ENCODE peak calls at places on chromosomes 11 and 22, in six cellular contexts. One of them, this sample, is unnamed.

GRCh38 chr11:112172362-112172994 is 2.8 kb upstream of the BCO2 start:
- DNase-seq in GM12891: no peak
- DNase-seq in HepG2: no peak
- DNase-seq in K562: no peak
- DNase-seq in H1: no peak
- DNase-seq in GM12878: no peak
- DNase-seq in this sample: no peak

GRCh38 chr11:10937416-10937815 is 79.6 kb upstream of the ZBED5 start:
- DNase-seq in GM12891: no peak
- DNase-seq in HepG2: no peak
- DNase-seq in K562: no peak
- DNase-seq in H1: no peak
- DNase-seq in GM12878: no peak
- DNase-seq in this sample: no peak

GRCh38 chr11:111870887-111871692 is at the start of gene ALG9:
- DNase-seq in GM12891: peak
- DNase-seq in HepG2: peak
- DNase-seq in K562: peak
- DNase-seq in H1: peak
- DNase-seq in GM12878: peak
- DNase-seq in this sample: peak

GRCh38 chr11:60172011-60172410 is 10.9 kb downstream of the MS4A6A start:
- DNase-seq in GM12891: no peak
- DNase-seq in HepG2: no peak
- DNase-seq in K562: no peak
- DNase-seq in H1: no peak
- DNase-seq in GM12878: no peak
- DNase-seq in this sample: no peak

GRCh38 chr11:36622431-36623136 is 24.5 kb upstream of the RAG2 start:
- DNase-seq in GM12891: no peak
- DNase-seq in HepG2: peak
- DNase-seq in K562: peak
- DNase-seq in H1: no peak
- DNase-seq in GM12878: no peak
- DNase-seq in this sample: no peak

GRCh38 chr22:45312856-45313255 is 3.1 kb downstream of the FAM118A start:
- DNase-seq in GM12891: no peak
- DNase-seq in HepG2: no peak
- DNase-seq in K562: no peak
- DNase-seq in H1: no peak
- DNase-seq in GM12878: no peak
- DNase-seq in this sample: no peak

GRCh38 chr11:125502198-125502597 is 6.1 kb upstream of the FEZ1 start:
- DNase-seq in GM12891: no peak
- DNase-seq in HepG2: no peak
- DNase-seq in K562: no peak
- DNase-seq in H1: no peak
- DNase-seq in GM12878: no peak
- DNase-seq in this sample: no peak

GRCh38 chr11:78428273-78428651 is 10.6 kb upstream of the GAB2 start:
- DNase-seq in GM12891: no peak
- DNase-seq in HepG2: no peak
- DNase-seq in K562: no peak
- DNase-seq in H1: no peak
- DNase-seq in GM12878: no peak
- DNase-seq in this sample: no peak

GRCh38 chr11:88102595-88102929 is 72.7 kb downstream of the RAB38 start:
- DNase-seq in GM12891: no peak
- DNase-seq in HepG2: no peak
- DNase-seq in K562: no peak
- DNase-seq in H1: no peak
- DNase-seq in GM12878: no peak
- DNase-seq in this sample: no peak

GRCh38 chr11:17287058-17287457 is 10.5 kb downstream of the NUCB2 start:
- DNase-seq in GM12891: no peak
- DNase-seq in HepG2: no peak
- DNase-seq in K562: no peak
- DNase-seq in H1: no peak
- DNase-seq in GM12878: no peak
- DNase-seq in this sample: no peak

GRCh38 chr11:134261626-134262488 is 8.5 kb downstream of the ACAD8 start:
- DNase-seq in GM12891: no peak
- DNase-seq in HepG2: peak
- DNase-seq in K562: peak
- DNase-seq in H1: no peak
- DNase-seq in GM12878: no peak
- DNase-seq in this sample: no peak

GRCh38 chr11:79520086-79520485 is 79.3 kb upstream of the TENM4 start:
- DNase-seq in GM12891: no peak
- DNase-seq in HepG2: no peak
- DNase-seq in K562: no peak
- DNase-seq in H1: no peak
- DNase-seq in GM12878: no peak
- DNase-seq in this sample: no peak

GRCh38 chr11:74806267-74806666 is 57.6 kb downstream of the RNF169 start:
- DNase-seq in GM12891: no peak
- DNase-seq in HepG2: peak
- DNase-seq in K562: peak
- DNase-seq in H1: no peak
- DNase-seq in GM12878: no peak
- DNase-seq in this sample: no peak

GRCh38 chr22:23263651-23264555 is 83.6 kb downstream of the BCR start:
- DNase-seq in GM12891: no peak
- DNase-seq in HepG2: no peak
- DNase-seq in K562: peak
- DNase-seq in H1: no peak
- DNase-seq in GM12878: no peak
- DNase-seq in this sample: no peak

GRCh38 chr11:2570211-2570811 is 125.5 kb downstream of the KCNQ1 start:
- DNase-seq in GM12891: no peak
- DNase-seq in HepG2: no peak
- DNase-seq in K562: no peak
- DNase-seq in H1: no peak
- DNase-seq in GM12878: no peak
- DNase-seq in this sample: no peak

DNA sequence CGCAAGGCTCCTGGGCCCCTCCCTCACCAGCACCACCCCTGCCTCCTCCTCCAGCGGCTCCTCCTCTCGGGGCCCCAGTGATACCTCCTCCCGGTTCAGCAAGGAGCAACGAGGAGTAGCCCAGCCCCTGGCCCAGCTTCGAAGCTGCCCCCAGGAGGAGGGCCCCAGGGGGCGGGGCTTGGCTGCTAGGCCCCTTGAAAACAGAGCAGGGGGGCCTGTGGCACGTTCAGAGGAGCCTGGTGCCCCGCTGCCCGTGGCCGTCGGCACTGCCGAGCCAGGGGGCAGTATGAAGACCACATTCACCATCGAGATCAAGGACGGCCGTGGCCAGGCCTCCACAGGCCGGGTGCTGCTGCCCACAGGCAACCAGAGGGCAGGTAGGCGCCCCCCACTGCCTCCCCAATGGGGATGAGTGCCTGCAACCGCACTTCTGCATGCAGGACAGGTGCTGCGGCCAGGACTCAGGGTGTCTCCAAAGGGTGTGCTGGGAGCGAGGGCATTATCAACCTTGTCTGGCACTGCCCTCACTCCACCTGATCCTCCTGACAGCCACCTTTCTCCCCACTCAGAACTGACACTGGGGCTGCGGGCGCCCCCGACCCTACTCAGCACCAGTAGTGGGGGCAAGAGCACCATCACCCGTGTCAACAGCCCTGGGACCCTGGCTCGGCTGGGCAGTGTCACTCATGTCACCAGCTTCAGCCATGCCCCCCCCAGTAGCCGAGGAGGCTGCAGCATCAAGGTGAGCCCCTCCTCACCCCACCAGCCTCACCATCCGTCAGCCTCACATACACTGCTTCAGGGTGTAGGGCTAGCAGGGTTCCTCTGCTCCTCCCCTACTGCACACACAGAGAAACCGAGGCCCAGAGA is 10.2 kb downstream of the SMTN start:
- DNase-seq in GM12891: peak
- DNase-seq in HepG2: no peak
- DNase-seq in K562: no peak
- DNase-seq in H1: no peak
- DNase-seq in GM12878: no peak
- DNase-seq in this sample: peak
- TF ChIP-seq POLR2A in GM12891: no peak
- TF ChIP-seq POLR2A in HepG2: no peak
- TF ChIP-seq POLR2A in K562: no peak
- TF ChIP-seq POLR2A in H1: no peak
- TF ChIP-seq POLR2A in GM12878: no peak
- TF ChIP-seq POLR2A in this sample: no peak

DNA sequence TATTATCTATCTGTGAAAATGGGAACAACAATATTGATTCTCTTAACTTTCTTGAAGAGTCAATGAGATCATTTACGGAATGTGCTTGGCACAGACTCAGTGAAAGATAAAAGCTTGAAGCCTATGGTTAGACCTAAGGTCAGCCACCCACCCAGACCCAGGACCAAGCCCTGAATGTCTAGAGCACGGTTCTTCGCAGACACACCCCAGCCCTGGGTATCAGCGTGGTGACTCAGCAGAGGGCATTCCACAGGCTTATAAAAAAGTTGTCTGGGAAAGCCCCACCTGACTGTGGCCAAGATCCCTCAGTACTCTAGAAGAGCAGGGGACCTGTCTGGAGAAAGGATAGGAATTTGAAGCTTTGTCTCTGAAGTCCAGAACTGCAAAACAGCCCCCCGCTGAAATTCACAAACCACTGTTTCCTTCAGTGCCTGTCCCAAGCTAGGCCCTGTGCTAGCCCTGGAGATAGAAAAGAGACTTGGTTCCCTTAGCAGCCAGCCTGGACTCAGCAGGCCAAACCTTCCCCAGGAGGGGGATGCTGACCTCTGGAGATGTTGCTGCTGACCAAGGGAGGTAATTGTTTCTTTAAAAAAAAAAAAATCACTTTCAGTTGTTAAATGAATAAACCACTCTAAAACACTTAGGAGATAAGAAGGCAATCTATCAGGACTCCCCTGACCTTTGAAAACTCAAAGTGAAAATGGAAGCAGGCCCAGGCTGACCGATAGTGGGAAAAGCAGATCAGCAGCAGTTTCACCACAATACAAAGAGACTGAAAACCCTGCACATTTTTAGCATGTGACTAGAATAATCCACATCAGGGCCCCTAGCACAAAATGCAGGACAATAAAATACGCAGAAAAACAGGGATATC is 114.0 kb downstream of the ABTB2 start:
- DNase-seq in GM12891: peak
- DNase-seq in HepG2: no peak
- DNase-seq in K562: no peak
- DNase-seq in H1: no peak
- DNase-seq in GM12878: peak
- DNase-seq in this sample: no peak
- TF ChIP-seq TAF1 in GM12891: no peak
- TF ChIP-seq TAF1 in HepG2: no peak
- TF ChIP-seq TAF1 in K562: no peak
- TF ChIP-seq TAF1 in H1: no peak
- TF ChIP-seq TAF1 in GM12878: no peak
- TF ChIP-seq TAF1 in this sample: no peak

DNA sequence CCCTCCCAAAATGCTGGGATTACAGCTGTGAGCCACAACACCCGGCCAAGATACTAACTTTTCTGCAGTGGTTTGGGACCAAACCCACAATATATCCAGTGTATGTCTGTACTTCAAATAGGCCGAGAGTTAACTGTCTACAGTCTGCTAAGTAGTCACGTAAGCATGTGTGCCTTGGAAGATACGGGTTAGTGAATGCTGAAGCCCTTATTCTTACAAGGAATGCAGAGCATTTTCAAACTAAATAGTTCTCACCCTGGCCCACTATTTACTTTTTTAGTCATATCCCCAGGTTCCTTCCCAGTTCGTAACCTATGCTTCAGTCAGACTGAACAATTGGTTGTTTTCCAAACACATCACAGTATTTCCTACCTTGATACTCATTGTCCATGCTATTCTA is 176.0 kb downstream of the WNT11 start:
- DNase-seq in GM12891: no peak
- DNase-seq in HepG2: peak
- DNase-seq in K562: no peak
- DNase-seq in H1: no peak
- DNase-seq in GM12878: no peak
- DNase-seq in this sample: no peak
- TF ChIP-seq POLR2AphosphoS5 in GM12891: no peak
- TF ChIP-seq POLR2AphosphoS5 in HepG2: no peak
- TF ChIP-seq POLR2AphosphoS5 in K562: no peak
- TF ChIP-seq POLR2AphosphoS5 in H1: no peak
- TF ChIP-seq POLR2AphosphoS5 in GM12878: no peak
- TF ChIP-seq POLR2AphosphoS5 in this sample: no peak

GRCh38 chr11:30800904-30801303 is 214.8 kb upstream of the MPPED2 start:
- DNase-seq in GM12891: no peak
- DNase-seq in HepG2: no peak
- DNase-seq in K562: no peak
- DNase-seq in H1: no peak
- DNase-seq in GM12878: no peak
- DNase-seq in this sample: no peak

GRCh38 chr11:30798547-30799236 is 212.5 kb upstream of the MPPED2 start:
- DNase-seq in GM12891: no peak
- DNase-seq in HepG2: no peak
- DNase-seq in K562: no peak
- DNase-seq in H1: no peak
- DNase-seq in GM12878: no peak
- DNase-seq in this sample: no peak

GRCh38 chr11:30801357-30801756 is 215.2 kb upstream of the MPPED2 start:
- DNase-seq in GM12891: no peak
- DNase-seq in HepG2: peak
- DNase-seq in K562: no peak
- DNase-seq in H1: no peak
- DNase-seq in GM12878: no peak
- DNase-seq in this sample: no peak
- TF ChIP-seq POLR2A in GM12891: no peak
- TF ChIP-seq POLR2A in HepG2: no peak
- TF ChIP-seq POLR2A in K562: no peak
- TF ChIP-seq POLR2A in H1: no peak
- TF ChIP-seq POLR2A in GM12878: no peak
- TF ChIP-seq POLR2A in this sample: no peak

GRCh38 chr22:35328472-35328885 is 28.8 kb downstream of the TOM1 start:
- DNase-seq in GM12891: no peak
- DNase-seq in HepG2: peak
- DNase-seq in K562: no peak
- DNase-seq in H1: no peak
- DNase-seq in GM12878: no peak
- DNase-seq in this sample: no peak
- TF ChIP-seq TAF1 in GM12891: no peak
- TF ChIP-seq TAF1 in HepG2: peak
- TF ChIP-seq TAF1 in K562: no peak
- TF ChIP-seq TAF1 in H1: no peak
- TF ChIP-seq TAF1 in GM12878: no peak
- TF ChIP-seq TAF1 in this sample: no peak